ENCODE peak calls at places on chromosomes 16 and 17, in five cellular contexts. M, Z, G, Y and J are unnamed samples.

GRCh38 chr17:17097763-17098345 is 55.6 kb downstream of the MPRIP start:
- DNase-seq in M (no peak), Y (no peak), Z (no peak), G (no peak), J (no peak)

GRCh38 chr17:58279016-58279671 is 1.6 kb downstream of the MPO start:
- DNase-seq in Z (no peak), G (no peak), M (no peak), Y (no peak), J (no peak)

GRCh38 chr17:47423406-47424295 is 99.9 kb downstream of the EFCAB13 start:
- DNase-seq in Y (no peak), M (no peak), G (no peak), Z (no peak), J (no peak)

GRCh38 chr16:2082983-2083364 is 35.2 kb downstream of the TSC2 start:
- DNase-seq in Z (no peak), Y (no peak), G (no peak), M (no peak), J (no peak)

GRCh38 chr16:86824751-86825310 is 246.5 kb downstream of the FOXL1 start:
- DNase-seq in M (no peak), Z (no peak), Y (peak), G (no peak), J (no peak)

GRCh38 chr17:79353016-79353415 is 257.8 kb downstream of the RBFOX3 start:
- DNase-seq in Y (no peak), M (no peak), Z (no peak), G (no peak), J (no peak)

GRCh38 chr17:70683936-70684335 is 514.6 kb downstream of the KCNJ2 start:
- DNase-seq in Z (no peak), G (no peak), M (no peak), Y (no peak), J (no peak)

GRCh38 chr16:10039220-10040096 is 142.8 kb downstream of the GRIN2A start:
- DNase-seq in Y (no peak), Z (peak), G (peak), M (no peak), J (no peak)

GRCh38 chr17:32303861-32304288 is 38.1 kb downstream of the C17orf75 start:
- DNase-seq in G (no peak), M (no peak), Z (no peak), Y (no peak), J (no peak)

GRCh38 chr17:30323895-30324319 is 9.9 kb downstream of the TMIGD1 start:
- DNase-seq in Y (peak), G (no peak), M (no peak), Z (no peak), J (peak)

GRCh38 chr17:54172654-54173316 is 350.1 kb downstream of the KIF2B start:
- DNase-seq in G (no peak), Y (peak), Z (no peak), M (no peak), J (no peak)

GRCh38 chr16:29893553-29893952 is 5.8 kb downstream of the SEZ6L2 start:
- DNase-seq in G (no peak), Z (no peak), Y (no peak), M (no peak), J (no peak)

GRCh38 chr16:26178298-26178697 is 486.5 kb downstream of the HS3ST4 start:
- DNase-seq in Z (no peak), M (no peak), Y (no peak), G (no peak), J (no peak)

GRCh38 chr17:40070895-40071719 is 8.3 kb downstream of the THRA start:
- DNase-seq in Z (peak), Y (no peak), G (no peak), M (no peak), J (no peak)

GRCh38 chr17:207775-208174 is 26.3 kb upstream of the DOC2B start:
- DNase-seq in M (no peak), Y (no peak), G (no peak), Z (no peak), J (no peak)

GRCh38 chr17:67999291-67999911 is 3.1 kb upstream of the C17orf58 start:
- DNase-seq in G (no peak), M (no peak), Z (no peak), Y (no peak), J (no peak)

GRCh38 chr17:48800626-48801217 is 16.3 kb downstream of the TTLL6 start:
- DNase-seq in M (no peak), Z (no peak), G (no peak), Y (no peak), J (no peak)

GRCh38 chr16:86516618-86517003 is 6.3 kb downstream of the FOXF1 start:
- DNase-seq in Z (no peak), Y (no peak), G (no peak), M (no peak), J (peak)

GRCh38 chr17:81487089-81487486 is 25.5 kb downstream of the ACTG1 start:
- DNase-seq in Z (no peak), Y (no peak), M (no peak), G (no peak), J (no peak)

GRCh38 chr17:5947701-5948180 is 122.4 kb upstream of the WSCD1 start:
- DNase-seq in Z (no peak), Y (no peak), G (no peak), M (no peak), J (no peak)

GRCh38 chr16:87790278-87791023 is 24.7 kb upstream of the KLHDC4 start:
- DNase-seq in G (no peak), M (no peak), Z (no peak), Y (no peak), J (peak)

GRCh38 chr16:22683730-22684280 is 130.2 kb upstream of the HS3ST2 start:
- DNase-seq in Y (no peak), M (no peak), G (no peak), Z (no peak), J (no peak)

GRCh38 chr16:56984639-56985038 is 4.7 kb upstream of the NLRC5 start:
- DNase-seq in G (no peak), M (no peak), Y (no peak), Z (no peak), J (no peak)

GRCh38 chr17:46097497-46097896 is 95.7 kb downstream of the KANSL1 start:
- DNase-seq in Y (no peak), Z (no peak), G (no peak), M (no peak), J (peak)

GRCh38 chr17:62631936-62632924 is 4.8 kb downstream of the MRC2 start:
- DNase-seq in G (no peak), M (no peak), Z (no peak), Y (no peak), J (no peak)

GRCh38 chr17:67452681-67453554 is 75.8 kb downstream of the PITPNC1 start:
- DNase-seq in M (no peak), G (no peak), Y (no peak), Z (no peak), J (no peak)

GRCh38 chr16:59259074-59259963 is 525.2 kb upstream of the GOT2 start:
- DNase-seq in M (peak), Y (no peak), G (no peak), Z (no peak), J (no peak)

GRCh38 chr17:39169101-39169500 is 3.1 kb upstream of the ARL5C start:
- DNase-seq in G (no peak), M (no peak), Z (no peak), Y (no peak), J (no peak)